ENCODE peak calls at places on chromosomes 11 and 22, in seven cellular contexts. One of them, this sample, is unnamed.

GRCh38 chr22:46945481-46945880 is 183.0 kb downstream of the TBC1D22A start:
- DNase-seq in ELR: no peak
- DNase-seq in activated CD4-positive, alpha-beta T cell treated with anti-CD3 and anti-CD28 coated beads for 48 hours: no peak
- DNase-seq in cardiac fibroblast: no peak
- DNase-seq in aorta: no peak
- DNase-seq in stimulated activated CD4-positive, alpha-beta T cell treated with anti-CD3 and anti-CD28 coated beads, Interleukin-1b, Interleukin-23, amount 100 ng/mL, for 24 hours: no peak
- DNase-seq in AG04449: no peak
- DNase-seq in this sample: no peak

GRCh38 chr11:77183421-77183984 is 55.5 kb downstream of the MYO7A start:
- DNase-seq in ELR: no peak
- DNase-seq in activated CD4-positive, alpha-beta T cell treated with anti-CD3 and anti-CD28 coated beads for 48 hours: no peak
- DNase-seq in cardiac fibroblast: no peak
- DNase-seq in aorta: no peak
- DNase-seq in stimulated activated CD4-positive, alpha-beta T cell treated with anti-CD3 and anti-CD28 coated beads, Interleukin-1b, Interleukin-23, amount 100 ng/mL, for 24 hours: no peak
- DNase-seq in AG04449: no peak
- DNase-seq in this sample: peak; percentile 49

GRCh38 chr22:26922804-26923203 is 265.4 kb downstream of the MIAT start:
- DNase-seq in ELR: no peak
- DNase-seq in activated CD4-positive, alpha-beta T cell treated with anti-CD3 and anti-CD28 coated beads for 48 hours: peak; percentile 8
- DNase-seq in cardiac fibroblast: no peak
- DNase-seq in aorta: no peak
- DNase-seq in stimulated activated CD4-positive, alpha-beta T cell treated with anti-CD3 and anti-CD28 coated beads, Interleukin-1b, Interleukin-23, amount 100 ng/mL, for 24 hours: no peak
- DNase-seq in AG04449: no peak
- DNase-seq in this sample: no peak

GRCh38 chr11:121523581-121524232 is 70.9 kb upstream of the SORL1-AS1 start:
- DNase-seq in ELR: no peak
- DNase-seq in activated CD4-positive, alpha-beta T cell treated with anti-CD3 and anti-CD28 coated beads for 48 hours: no peak
- DNase-seq in cardiac fibroblast: no peak
- DNase-seq in aorta: no peak
- DNase-seq in stimulated activated CD4-positive, alpha-beta T cell treated with anti-CD3 and anti-CD28 coated beads, Interleukin-1b, Interleukin-23, amount 100 ng/mL, for 24 hours: no peak
- DNase-seq in AG04449: no peak
- DNase-seq in this sample: no peak

GRCh38 chr11:95512682-95513081 is 276.9 kb downstream of the FAM76B start:
- DNase-seq in ELR: peak; percentile 63
- DNase-seq in activated CD4-positive, alpha-beta T cell treated with anti-CD3 and anti-CD28 coated beads for 48 hours: no peak
- DNase-seq in cardiac fibroblast: peak; percentile 91
- DNase-seq in aorta: no peak
- DNase-seq in stimulated activated CD4-positive, alpha-beta T cell treated with anti-CD3 and anti-CD28 coated beads, Interleukin-1b, Interleukin-23, amount 100 ng/mL, for 24 hours: no peak
- DNase-seq in AG04449: peak; percentile 81
- DNase-seq in this sample: peak; percentile 73

GRCh38 chr11:34809191-34810106 is 106.7 kb downstream of the APIP start:
- DNase-seq in ELR: peak; percentile 81
- DNase-seq in activated CD4-positive, alpha-beta T cell treated with anti-CD3 and anti-CD28 coated beads for 48 hours: no peak
- DNase-seq in cardiac fibroblast: peak; percentile 22
- DNase-seq in aorta: no peak
- DNase-seq in stimulated activated CD4-positive, alpha-beta T cell treated with anti-CD3 and anti-CD28 coated beads, Interleukin-1b, Interleukin-23, amount 100 ng/mL, for 24 hours: no peak
- DNase-seq in AG04449: no peak
- DNase-seq in this sample: no peak

GRCh38 chr22:30196141-30196866 is 50.3 kb downstream of the LIF start:
- DNase-seq in ELR: peak; percentile 100
- DNase-seq in activated CD4-positive, alpha-beta T cell treated with anti-CD3 and anti-CD28 coated beads for 48 hours: peak; percentile 73
- DNase-seq in cardiac fibroblast: peak; percentile 99
- DNase-seq in aorta: peak; percentile 90
- DNase-seq in stimulated activated CD4-positive, alpha-beta T cell treated with anti-CD3 and anti-CD28 coated beads, Interleukin-1b, Interleukin-23, amount 100 ng/mL, for 24 hours: peak; percentile 14
- DNase-seq in AG04449: peak; percentile 100
- DNase-seq in this sample: peak; percentile 92

GRCh38 chr22:20136603-20136873 is 4.9 kb downstream of the ZDHHC8 start:
- DNase-seq in ELR: no peak
- DNase-seq in activated CD4-positive, alpha-beta T cell treated with anti-CD3 and anti-CD28 coated beads for 48 hours: no peak
- DNase-seq in cardiac fibroblast: no peak
- DNase-seq in aorta: no peak
- DNase-seq in stimulated activated CD4-positive, alpha-beta T cell treated with anti-CD3 and anti-CD28 coated beads, Interleukin-1b, Interleukin-23, amount 100 ng/mL, for 24 hours: no peak
- DNase-seq in AG04449: no peak
- DNase-seq in this sample: no peak

GRCh38 chr22:35524966-35525686 is 15.5 kb upstream of the RASD2 start:
- DNase-seq in ELR: no peak
- DNase-seq in activated CD4-positive, alpha-beta T cell treated with anti-CD3 and anti-CD28 coated beads for 48 hours: no peak
- DNase-seq in cardiac fibroblast: no peak
- DNase-seq in aorta: no peak
- DNase-seq in stimulated activated CD4-positive, alpha-beta T cell treated with anti-CD3 and anti-CD28 coated beads, Interleukin-1b, Interleukin-23, amount 100 ng/mL, for 24 hours: no peak
- DNase-seq in AG04449: no peak
- DNase-seq in this sample: no peak

GRCh38 chr11:121488145-121488544 is 35.4 kb upstream of the SORL1-AS1 start:
- DNase-seq in ELR: no peak
- DNase-seq in activated CD4-positive, alpha-beta T cell treated with anti-CD3 and anti-CD28 coated beads for 48 hours: no peak
- DNase-seq in cardiac fibroblast: no peak
- DNase-seq in aorta: no peak
- DNase-seq in stimulated activated CD4-positive, alpha-beta T cell treated with anti-CD3 and anti-CD28 coated beads, Interleukin-1b, Interleukin-23, amount 100 ng/mL, for 24 hours: no peak
- DNase-seq in AG04449: no peak
- DNase-seq in this sample: no peak

GRCh38 chr22:33477131-33478111 is 419.2 kb upstream of the SYN3 start:
- DNase-seq in ELR: no peak
- DNase-seq in activated CD4-positive, alpha-beta T cell treated with anti-CD3 and anti-CD28 coated beads for 48 hours: no peak
- DNase-seq in cardiac fibroblast: no peak
- DNase-seq in aorta: no peak
- DNase-seq in stimulated activated CD4-positive, alpha-beta T cell treated with anti-CD3 and anti-CD28 coated beads, Interleukin-1b, Interleukin-23, amount 100 ng/mL, for 24 hours: no peak
- DNase-seq in AG04449: no peak
- DNase-seq in this sample: no peak

This sample was measured in kidney.